ENCODE peak calls at places on chromosomes 11 and 22, in nine cellular contexts. One of them, this sample, is unnamed.

GRCh38 chr11:110479445-110480101 is 49.8 kb downstream of the FDX1 start:
- DNase-seq in cardiac muscle cell: peak
- DNase-seq in SK-N-SH: no peak
- DNase-seq in HCT116: no peak
- DNase-seq in HL-60: peak
- DNase-seq in stomach: no peak
- DNase-seq in IMR-90: peak
- DNase-seq in nephron progenitor cell: no peak
- DNase-seq in RWPE1: no peak
- DNase-seq in this sample: no peak

GRCh38 chr22:19128946-19129727 is 2.0 kb upstream of the TSSK2 start:
- DNase-seq in cardiac muscle cell: no peak
- DNase-seq in SK-N-SH: no peak
- DNase-seq in HCT116: no peak
- DNase-seq in HL-60: no peak
- DNase-seq in stomach: no peak
- DNase-seq in IMR-90: no peak
- DNase-seq in nephron progenitor cell: no peak
- DNase-seq in RWPE1: no peak
- DNase-seq in this sample: no peak

GRCh38 chr11:128684582-128685382 is 9.1 kb upstream of the FLI1 start:
- DNase-seq in cardiac muscle cell: no peak
- DNase-seq in SK-N-SH: no peak
- DNase-seq in HCT116: no peak
- DNase-seq in HL-60: no peak
- DNase-seq in stomach: no peak
- DNase-seq in IMR-90: no peak
- DNase-seq in nephron progenitor cell: no peak
- DNase-seq in RWPE1: no peak
- DNase-seq in this sample: no peak

GRCh38 chr22:49827307-49827852 is 293 bp downstream of the BRD1 start:
- DNase-seq in cardiac muscle cell: peak
- DNase-seq in SK-N-SH: peak
- DNase-seq in HCT116: no peak
- DNase-seq in HL-60: no peak
- DNase-seq in stomach: no peak
- DNase-seq in IMR-90: no peak
- DNase-seq in nephron progenitor cell: peak
- DNase-seq in RWPE1: no peak
- DNase-seq in this sample: no peak

GRCh38 chr11:118939948-118940598 is 14.3 kb upstream of the BCL9L start:
- DNase-seq in cardiac muscle cell: no peak
- DNase-seq in SK-N-SH: peak
- DNase-seq in HCT116: no peak
- DNase-seq in HL-60: peak
- DNase-seq in stomach: no peak
- DNase-seq in IMR-90: no peak
- DNase-seq in nephron progenitor cell: peak
- DNase-seq in RWPE1: no peak
- DNase-seq in this sample: no peak

GRCh38 chr11:86990079-86990478 is 34.9 kb upstream of the FZD4 start:
- DNase-seq in cardiac muscle cell: no peak
- DNase-seq in SK-N-SH: no peak
- DNase-seq in HCT116: no peak
- DNase-seq in HL-60: no peak
- DNase-seq in stomach: no peak
- DNase-seq in IMR-90: peak
- DNase-seq in nephron progenitor cell: no peak
- DNase-seq in RWPE1: no peak
- DNase-seq in this sample: no peak

GRCh38 chr22:49838771-49839717 is 11.4 kb upstream of the BRD1 start:
- DNase-seq in cardiac muscle cell: no peak
- DNase-seq in SK-N-SH: no peak
- DNase-seq in HCT116: no peak
- DNase-seq in HL-60: peak
- DNase-seq in stomach: no peak
- DNase-seq in IMR-90: peak
- DNase-seq in nephron progenitor cell: peak
- DNase-seq in RWPE1: no peak
- DNase-seq in this sample: no peak

GRCh38 chr11:46457659-46458058 is 66.1 kb upstream of the CHRM4 start:
- DNase-seq in cardiac muscle cell: no peak
- DNase-seq in SK-N-SH: no peak
- DNase-seq in HCT116: no peak
- DNase-seq in HL-60: peak
- DNase-seq in stomach: no peak
- DNase-seq in IMR-90: peak
- DNase-seq in nephron progenitor cell: no peak
- DNase-seq in RWPE1: peak
- DNase-seq in this sample: no peak

GRCh38 chr11:47571012-47571729 is 5.8 kb downstream of the PTPMT1 start:
- DNase-seq in cardiac muscle cell: no peak
- DNase-seq in SK-N-SH: no peak
- DNase-seq in HCT116: no peak
- DNase-seq in HL-60: no peak
- DNase-seq in stomach: no peak
- DNase-seq in IMR-90: no peak
- DNase-seq in nephron progenitor cell: no peak
- DNase-seq in RWPE1: no peak
- DNase-seq in this sample: no peak

GRCh38 chr22:35541254-35541748 is 670 bp downstream of the RASD2 start:
- DNase-seq in cardiac muscle cell: peak
- DNase-seq in SK-N-SH: peak
- DNase-seq in HCT116: no peak
- DNase-seq in HL-60: no peak
- DNase-seq in stomach: peak
- DNase-seq in IMR-90: no peak
- DNase-seq in nephron progenitor cell: peak
- DNase-seq in RWPE1: no peak
- DNase-seq in this sample: no peak

GRCh38 chr22:36433318-36434231 is 45.8 kb upstream of the MYH9 start:
- DNase-seq in cardiac muscle cell: no peak
- DNase-seq in SK-N-SH: peak
- DNase-seq in HCT116: no peak
- DNase-seq in HL-60: no peak
- DNase-seq in stomach: peak
- DNase-seq in IMR-90: no peak
- DNase-seq in nephron progenitor cell: no peak
- DNase-seq in RWPE1: no peak
- DNase-seq in this sample: no peak

GRCh38 chr11:119205080-119205479 is 1.1 kb upstream of the CBL start:
- DNase-seq in cardiac muscle cell: no peak
- DNase-seq in SK-N-SH: no peak
- DNase-seq in HCT116: no peak
- DNase-seq in HL-60: peak
- DNase-seq in stomach: no peak
- DNase-seq in IMR-90: no peak
- DNase-seq in nephron progenitor cell: no peak
- DNase-seq in RWPE1: no peak
- DNase-seq in this sample: no peak

GRCh38 chr11:120509346-120510053 is 2.0 kb upstream of the GRIK4 start:
- DNase-seq in cardiac muscle cell: no peak
- DNase-seq in SK-N-SH: no peak
- DNase-seq in HCT116: no peak
- DNase-seq in HL-60: no peak
- DNase-seq in stomach: no peak
- DNase-seq in IMR-90: no peak
- DNase-seq in nephron progenitor cell: no peak
- DNase-seq in RWPE1: no peak
- DNase-seq in this sample: peak

GRCh38 chr22:23047742-23048141 is 22.6 kb upstream of the GNAZ start:
- DNase-seq in cardiac muscle cell: no peak
- DNase-seq in SK-N-SH: no peak
- DNase-seq in HCT116: no peak
- DNase-seq in HL-60: no peak
- DNase-seq in stomach: no peak
- DNase-seq in IMR-90: no peak
- DNase-seq in nephron progenitor cell: no peak
- DNase-seq in RWPE1: no peak
- DNase-seq in this sample: no peak

GRCh38 chr22:49152930-49153770 is 674.5 kb downstream of the BRD1 start:
- DNase-seq in cardiac muscle cell: no peak
- DNase-seq in SK-N-SH: no peak
- DNase-seq in HCT116: no peak
- DNase-seq in HL-60: no peak
- DNase-seq in stomach: no peak
- DNase-seq in IMR-90: no peak
- DNase-seq in nephron progenitor cell: no peak
- DNase-seq in RWPE1: no peak
- DNase-seq in this sample: peak

GRCh38 chr11:20874358-20874757 is 205.0 kb downstream of the NELL1 start:
- DNase-seq in cardiac muscle cell: no peak
- DNase-seq in SK-N-SH: no peak
- DNase-seq in HCT116: no peak
- DNase-seq in HL-60: no peak
- DNase-seq in stomach: no peak
- DNase-seq in IMR-90: no peak
- DNase-seq in nephron progenitor cell: no peak
- DNase-seq in RWPE1: no peak
- DNase-seq in this sample: no peak
- TF ChIP-seq CTCF in cardiac muscle cell: no peak
- TF ChIP-seq CTCF in SK-N-SH: no peak
- TF ChIP-seq CTCF in HCT116: no peak
- TF ChIP-seq CTCF in HL-60: no peak
- TF ChIP-seq CTCF in stomach: no peak
- TF ChIP-seq CTCF in IMR-90: no peak
- TF ChIP-seq CTCF in nephron progenitor cell: no peak
- TF ChIP-seq CTCF in RWPE1: no peak
- TF ChIP-seq CTCF in this sample: no peak

GRCh38 chr11:77044886-77045285 is 10.7 kb downstream of the B3GNT6 start:
- DNase-seq in cardiac muscle cell: no peak
- DNase-seq in SK-N-SH: no peak
- DNase-seq in HCT116: no peak
- DNase-seq in HL-60: no peak
- DNase-seq in stomach: no peak
- DNase-seq in IMR-90: no peak
- DNase-seq in nephron progenitor cell: no peak
- DNase-seq in RWPE1: no peak
- DNase-seq in this sample: no peak

GRCh38 chr11:77044356-77044755 is 10.2 kb downstream of the B3GNT6 start:
- DNase-seq in cardiac muscle cell: no peak
- DNase-seq in SK-N-SH: no peak
- DNase-seq in HCT116: no peak
- DNase-seq in HL-60: no peak
- DNase-seq in stomach: no peak
- DNase-seq in IMR-90: no peak
- DNase-seq in nephron progenitor cell: no peak
- DNase-seq in RWPE1: no peak
- DNase-seq in this sample: no peak

GRCh38 chr11:77047007-77047927 is 13.1 kb downstream of the B3GNT6 start:
- DNase-seq in cardiac muscle cell: peak
- DNase-seq in SK-N-SH: peak
- DNase-seq in HCT116: peak
- DNase-seq in HL-60: peak
- DNase-seq in stomach: peak
- DNase-seq in IMR-90: peak
- DNase-seq in nephron progenitor cell: peak
- DNase-seq in RWPE1: peak
- DNase-seq in this sample: no peak

GRCh38 chr11:77049081-77049480 is 14.9 kb downstream of the B3GNT6 start:
- DNase-seq in cardiac muscle cell: no peak
- DNase-seq in SK-N-SH: no peak
- DNase-seq in HCT116: no peak
- DNase-seq in HL-60: no peak
- DNase-seq in stomach: peak
- DNase-seq in IMR-90: no peak
- DNase-seq in nephron progenitor cell: no peak
- DNase-seq in RWPE1: no peak
- DNase-seq in this sample: no peak

DNA sequence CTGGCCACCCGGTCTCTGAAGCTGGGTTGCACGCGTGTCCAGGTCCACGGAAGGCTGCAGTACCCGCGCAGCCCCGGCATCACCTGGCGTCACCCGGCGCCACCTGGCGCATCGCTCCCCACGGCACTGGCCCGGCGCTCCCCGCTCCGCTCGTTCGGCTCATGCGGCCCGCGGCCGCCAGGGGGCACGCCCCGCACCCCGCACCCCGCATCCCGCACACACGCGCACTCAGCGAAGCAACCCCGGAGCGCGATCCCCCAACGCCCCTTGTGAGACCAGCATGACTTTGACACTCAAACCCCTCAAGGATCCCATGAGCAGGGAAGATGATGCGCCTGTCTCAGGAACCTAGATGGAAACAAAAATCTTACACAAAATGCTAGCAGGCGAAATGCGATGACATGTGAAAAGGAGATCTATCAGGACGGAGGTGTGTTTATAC is 11.9 kb downstream of the B3GNT6 start:
- DNase-seq in cardiac muscle cell: peak
- DNase-seq in SK-N-SH: peak
- DNase-seq in HCT116: peak
- DNase-seq in HL-60: peak
- DNase-seq in stomach: peak
- DNase-seq in IMR-90: no peak
- DNase-seq in nephron progenitor cell: peak
- DNase-seq in RWPE1: peak
- DNase-seq in this sample: no peak
- TF ChIP-seq CTCF in cardiac muscle cell: peak
- TF ChIP-seq CTCF in SK-N-SH: peak
- TF ChIP-seq CTCF in HCT116: peak
- TF ChIP-seq CTCF in HL-60: peak
- TF ChIP-seq CTCF in stomach: peak
- TF ChIP-seq CTCF in IMR-90: peak
- TF ChIP-seq CTCF in nephron progenitor cell: peak
- TF ChIP-seq CTCF in RWPE1: peak
- TF ChIP-seq CTCF in this sample: peak

GRCh38 chr22:38570841-38571364 is 920 bp upstream of the DMC1 start:
- DNase-seq in cardiac muscle cell: peak
- DNase-seq in SK-N-SH: peak
- DNase-seq in HCT116: peak
- DNase-seq in HL-60: peak
- DNase-seq in stomach: peak
- DNase-seq in IMR-90: peak
- DNase-seq in nephron progenitor cell: peak
- DNase-seq in RWPE1: peak
- DNase-seq in this sample: no peak
- TF ChIP-seq CTCF in cardiac muscle cell: peak
- TF ChIP-seq CTCF in SK-N-SH: no peak
- TF ChIP-seq CTCF in HCT116: peak
- TF ChIP-seq CTCF in HL-60: no peak
- TF ChIP-seq CTCF in stomach: no peak
- TF ChIP-seq CTCF in IMR-90: no peak
- TF ChIP-seq CTCF in nephron progenitor cell: no peak
- TF ChIP-seq CTCF in RWPE1: no peak
- TF ChIP-seq CTCF in this sample: no peak

GRCh38 chr11:40421187-40421586 is 1038.3 kb downstream of the LRRC4C start:
- DNase-seq in cardiac muscle cell: no peak
- DNase-seq in SK-N-SH: no peak
- DNase-seq in HCT116: no peak
- DNase-seq in HL-60: no peak
- DNase-seq in stomach: no peak
- DNase-seq in IMR-90: no peak
- DNase-seq in nephron progenitor cell: no peak
- DNase-seq in RWPE1: no peak
- DNase-seq in this sample: no peak

DNA sequence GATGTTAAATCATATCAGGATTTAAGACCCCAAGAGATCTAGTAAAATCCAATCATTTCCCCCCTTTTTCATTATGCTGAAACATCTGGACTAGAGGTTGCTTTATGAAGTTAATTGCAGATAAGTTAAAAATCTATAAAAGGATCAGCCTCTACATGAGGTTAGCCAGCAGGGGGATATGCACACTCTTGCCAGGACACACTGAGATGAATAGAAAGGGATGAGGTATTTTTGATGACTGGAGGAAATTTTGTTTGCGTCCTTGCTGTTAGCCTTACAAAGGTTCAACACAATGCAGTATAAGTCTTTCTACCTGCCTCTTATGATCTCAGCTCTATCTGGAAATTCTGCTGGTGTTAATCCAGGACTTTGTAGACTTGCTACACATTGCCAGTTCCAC is 1034.3 kb downstream of the LRRC4C start:
- DNase-seq in cardiac muscle cell: no peak
- DNase-seq in SK-N-SH: peak
- DNase-seq in HCT116: no peak
- DNase-seq in HL-60: no peak
- DNase-seq in stomach: no peak
- DNase-seq in IMR-90: no peak
- DNase-seq in nephron progenitor cell: no peak
- DNase-seq in RWPE1: no peak
- DNase-seq in this sample: no peak
- TF ChIP-seq CTCF in cardiac muscle cell: no peak
- TF ChIP-seq CTCF in SK-N-SH: peak
- TF ChIP-seq CTCF in HCT116: no peak
- TF ChIP-seq CTCF in HL-60: no peak
- TF ChIP-seq CTCF in stomach: no peak
- TF ChIP-seq CTCF in IMR-90: no peak
- TF ChIP-seq CTCF in nephron progenitor cell: no peak
- TF ChIP-seq CTCF in RWPE1: no peak
- TF ChIP-seq CTCF in this sample: peak

This sample was measured in type B pancreatic cell.